ENCODE peak calls at places on chromosomes 1 and 21, in nine cellular contexts. U is CD8-positive, alpha-beta T cell; Q is sigmoid colon; F is NB4; H is cardiac muscle cell; P is nephron progenitor cell; Y is fibroblast of lung; Z is astrocyte; K is astrocyte of the cerebellum. W is an unnamed sample.

GRCh38 chr1:224425279-224425884 is 9.2 kb downstream of the WDR26 start:
- DNase-seq in Q (no peak), U (no peak), H (no peak), K (no peak), Y (no peak), F (no peak), Z (no peak), P (no peak), W (no peak)

GRCh38 chr1:59007820-59008598 is 224.2 kb upstream of the JUN start:
- DNase-seq in Q (no peak), Y (peak; percentile 43), H (no peak), U (no peak), P (no peak), F (no peak), K (peak; percentile 91), Z (peak; percentile 79), W (no peak)

GRCh38 chr1:3126756-3127718 is 58.0 kb downstream of the PRDM16 start:
- DNase-seq in P (no peak), Q (no peak), U (no peak), H (no peak), F (no peak), K (no peak), Y (peak; percentile 0), Z (no peak), W (no peak)

GRCh38 chr1:43267291-43267805 is 2.4 kb upstream of the TMEM125 start:
- DNase-seq in F (no peak), P (no peak), Z (peak; percentile 68), K (peak; percentile 8), H (no peak), Q (no peak), Y (peak; percentile 57), U (no peak), W (no peak)

GRCh38 chr1:215079456-215079855 is 3.1 kb upstream of the KCNK2 start:
- DNase-seq in Z (no peak), Y (no peak), P (no peak), Q (no peak), K (no peak), F (no peak), H (no peak), U (no peak), W (no peak)

GRCh38 chr21:42291751-42292562 is 23.3 kb downstream of the TFF3 start:
- DNase-seq in H (no peak), P (no peak), K (no peak), Z (no peak), Q (no peak), U (no peak), F (no peak), Y (no peak), W (no peak)

GRCh38 chr1:201358596-201358995 is 18.9 kb downstream of the TNNT2 start:
- DNase-seq in Y (no peak), F (no peak), Q (no peak), H (peak; percentile 0), U (no peak), Z (no peak), P (no peak), K (no peak), W (no peak)

GRCh38 chr1:109467301-109467777 is 993 bp downstream of the SYPL2 start:
- DNase-seq in Q (peak; percentile 65), Y (no peak), U (no peak), H (no peak), Z (no peak), K (no peak), F (no peak), P (peak; percentile 39), W (no peak)

GRCh38 chr1:231193710-231194340 is 32.0 kb downstream of the TRIM67 start:
- DNase-seq in P (no peak), F (no peak), Q (no peak), Z (no peak), K (no peak), U (no peak), Y (no peak), H (no peak), W (no peak)

GRCh38 chr1:63892632-63893395 is 119.0 kb downstream of the ROR1 start:
- DNase-seq in F (no peak), Z (peak; percentile 92), Y (peak; percentile 80), H (no peak), K (peak; percentile 90), Q (peak; percentile 81), P (no peak), U (peak; percentile 15), W (peak; percentile 40)

GRCh38 chr1:58477390-58477789 is 69.1 kb downstream of the OMA1 start:
- DNase-seq in K (no peak), F (no peak), U (no peak), P (no peak), Z (peak; percentile 5), Q (no peak), H (no peak), Y (no peak), W (no peak)

GRCh38 chr1:160129046-160129445 is 13.5 kb downstream of the ATP1A2 start:
- DNase-seq in Z (peak; percentile 15), F (no peak), K (no peak), Y (no peak), U (no peak), H (no peak), P (no peak), Q (peak; percentile 33), W (no peak)
- TF ChIP-seq CTCF in Z (no peak), F (no peak), K (no peak), Y (no peak), U (no peak), H (no peak), P (no peak), Q (no peak), W (no peak)

GRCh38 chr1:185996211-185996610 is 262.0 kb downstream of the HMCN1 start:
- DNase-seq in Q (no peak), U (no peak), K (peak; percentile 36), H (no peak), Z (peak; percentile 76), P (no peak), F (no peak), Y (peak; percentile 74), W (no peak)

GRCh38 chr1:186002426-186002825 is 268.2 kb downstream of the HMCN1 start:
- DNase-seq in U (no peak), H (no peak), Q (no peak), Z (no peak), Y (no peak), F (no peak), K (no peak), P (no peak), W (no peak)

DNA sequence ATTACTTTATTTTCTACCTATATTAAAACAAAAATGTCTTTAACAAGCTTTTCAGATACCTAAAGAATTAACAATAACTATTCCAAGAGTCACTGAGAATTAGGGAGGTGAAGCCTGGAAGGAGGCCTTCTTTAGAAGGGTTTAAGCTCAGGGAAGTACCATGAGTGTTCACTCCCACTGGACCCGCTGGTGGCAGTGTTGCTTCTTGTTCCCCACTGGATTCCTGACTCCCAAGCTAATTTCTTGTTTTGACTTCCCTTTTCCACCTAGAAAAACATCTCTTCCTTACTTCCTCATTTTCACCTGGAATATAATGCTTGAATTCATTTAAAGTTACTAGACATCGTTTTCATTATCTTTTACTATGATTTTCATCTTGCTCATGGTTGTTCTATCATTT is 264.2 kb downstream of the HMCN1 start:
- DNase-seq in U (no peak), Y (no peak), Z (no peak), H (no peak), Q (no peak), P (no peak), K (no peak), F (no peak), W (no peak)
- TF ChIP-seq CTCF in U (no peak), Y (no peak), Z (no peak), H (no peak), Q (no peak), P (no peak), K (no peak), F (no peak), W (no peak)

GRCh38 chr1:82600314-82600713 is 799.6 kb downstream of the ADGRL2 start:
- DNase-seq in P (no peak), U (no peak), Q (no peak), F (no peak), H (no peak), Y (no peak), K (no peak), Z (no peak), W (no peak)

GRCh38 chr1:82598816-82599215 is 798.1 kb downstream of the ADGRL2 start:
- DNase-seq in Q (no peak), P (no peak), H (no peak), Y (no peak), Z (no peak), U (no peak), K (no peak), F (peak; percentile 2), W (no peak)

DNA sequence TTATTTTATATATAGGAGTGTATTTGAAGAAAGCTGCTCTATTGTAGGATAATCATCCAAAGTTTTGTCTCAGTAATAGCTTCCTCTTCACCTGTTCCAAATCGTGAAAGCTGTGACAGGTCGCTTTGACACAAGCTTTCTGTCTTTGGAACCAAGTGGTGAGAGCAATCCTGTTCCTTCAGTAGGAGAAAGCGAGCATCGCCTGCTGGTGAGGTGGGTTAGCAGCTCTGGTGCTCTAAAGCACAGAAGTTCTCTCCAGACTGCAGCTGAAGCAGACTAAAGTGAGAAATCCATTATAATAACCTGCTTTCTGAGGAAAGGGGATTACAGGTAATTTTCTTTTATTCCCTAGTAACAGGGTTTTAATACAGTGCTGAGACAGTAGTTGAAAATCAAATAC is 803.8 kb downstream of the ADGRL2 start:
- DNase-seq in P (peak; percentile 17), K (no peak), U (no peak), Q (no peak), F (no peak), H (peak; percentile 55), Z (no peak), Y (no peak), W (no peak)
- TF ChIP-seq CTCF in P (peak; percentile 37), K (peak; percentile 31), U (no peak), Q (no peak), F (no peak), H (no peak), Z (no peak), Y (no peak), W (no peak)

GRCh38 chr1:98761238-98761637 is 99.7 kb downstream of the SNX7 start:
- DNase-seq in F (peak; percentile 24), H (peak; percentile 13), Z (no peak), Y (no peak), P (no peak), K (no peak), U (no peak), Q (no peak), W (no peak)
- TF ChIP-seq CTCF in F (no peak), H (no peak), Z (no peak), Y (no peak), P (no peak), K (no peak), U (no peak), Q (no peak), W (no peak)

W was measured in GM13977.